ENCODE peak calls at places on chromosomes 5 and 9, in nine cellular contexts. D, M, A, C, B, E, L, T and V are unnamed samples.
A peak's percentile ranks its signal among the peaks of the same experiment; 100 is the strongest.

GRCh38 chr5:10457682-10458574 is 16.2 kb downstream of the ROPN1L start:
- DNase-seq in L (no peak), M (no peak), A (no peak), C (no peak), B (no peak), E (no peak), T (no peak), D (no peak), V (no peak)

GRCh38 chr5:172918421-172919371 is 40.5 kb upstream of the RPL26L1 start:
- DNase-seq in E (no peak), B (no peak), C (no peak), T (no peak), D (no peak), A (no peak), M (no peak), L (no peak), V (no peak)

GRCh38 chr5:178431063-178431776 is 159.0 kb downstream of the COL23A1 start:
- DNase-seq in B (no peak), L (no peak), T (no peak), C (no peak), D (no peak), E (no peak), A (no peak), M (no peak), V (no peak)

GRCh38 chr5:115801984-115802383 is 14.5 kb downstream of the CDO1 start:
- DNase-seq in M (no peak), T (no peak), B (no peak), E (no peak), L (no peak), C (no peak), A (no peak), D (no peak), V (no peak)

GRCh38 chr9:38370231-38370630 is 22.3 kb upstream of the ALDH1B1 start:
- DNase-seq in C (no peak), T (no peak), M (no peak), L (no peak), E (no peak), A (no peak), D (no peak), B (no peak), V (no peak)

GRCh38 chr9:8365029-8365428 is 565.5 kb upstream of the DMAC1 start:
- DNase-seq in E (no peak), L (peak; percentile 54), D (no peak), M (no peak), A (no peak), T (no peak), C (no peak), B (no peak), V (no peak)

GRCh38 chr9:108537756-108538155 is 318.0 kb downstream of the ACTL7B start:
- DNase-seq in T (no peak), A (no peak), C (no peak), B (no peak), E (no peak), M (no peak), D (no peak), L (no peak), V (no peak)

GRCh38 chr9:95138474-95138873 is 179.0 kb downstream of the FANCC start:
- DNase-seq in L (no peak), D (no peak), C (peak; percentile 92), B (no peak), E (no peak), A (no peak), T (no peak), M (peak; percentile 60), V (no peak)

GRCh38 chr5:91016954-91017690 is 366.0 kb downstream of the ARRDC3 start:
- DNase-seq in A (no peak), D (no peak), M (no peak), C (no peak), E (no peak), B (no peak), L (no peak), T (no peak), V (no peak)

GRCh38 chr9:126666155-126666803 is 52.6 kb downstream of the LMX1B start:
- DNase-seq in D (no peak), C (no peak), M (no peak), L (no peak), E (no peak), B (no peak), A (no peak), T (no peak), V (no peak)

GRCh38 chr5:141208478-141208877 is at the start of gene PCDHB12:
- DNase-seq in D (no peak), B (no peak), E (no peak), M (peak; percentile 54), L (no peak), A (no peak), T (no peak), C (no peak), V (no peak)

GRCh38 chr5:68193481-68194036 is 22.0 kb upstream of the PIK3R1 start:
- DNase-seq in M (no peak), L (no peak), E (no peak), A (no peak), D (no peak), T (no peak), C (no peak), B (no peak), V (no peak)